ENCODE peak calls at places on chromosomes 7 and 10, in four cellular contexts. One of them, this sample, is unnamed.

GRCh38 chr7:4103352-4104091 is 578.6 kb upstream of the FOXK1 start:
- DNase-seq in sigmoid colon: no peak
- DNase-seq in A549: peak; percentile 59
- DNase-seq in mammary epithelial cell: peak; percentile 43
- DNase-seq in this sample: no peak

GRCh38 chr10:10911471-10911921 is 106.2 kb upstream of the CELF2 start:
- DNase-seq in sigmoid colon: peak; percentile 93
- DNase-seq in mammary epithelial cell: peak; percentile 77
- DNase-seq in A549: no peak
- DNase-seq in this sample: peak; percentile 76

GRCh38 chr10:78450807-78451485 is 417.3 kb downstream of the RPS24 start:
- DNase-seq in mammary epithelial cell: no peak
- DNase-seq in A549: no peak
- DNase-seq in sigmoid colon: no peak
- DNase-seq in this sample: no peak

GRCh38 chr7:157004050-157004838 is 6.2 kb downstream of the MNX1 start:
- DNase-seq in A549: no peak
- DNase-seq in mammary epithelial cell: no peak
- DNase-seq in sigmoid colon: no peak
- DNase-seq in this sample: no peak

GRCh38 chr10:79266092-79266491 is 81.2 kb upstream of the PPIF start:
- DNase-seq in sigmoid colon: no peak
- DNase-seq in A549: no peak
- DNase-seq in mammary epithelial cell: peak; percentile 33
- DNase-seq in this sample: no peak

GRCh38 chr7:142711722-142712616 is 37.3 kb upstream of the PRSS1 start:
- DNase-seq in sigmoid colon: no peak
- DNase-seq in A549: peak; percentile 15
- DNase-seq in mammary epithelial cell: peak; percentile 8
- DNase-seq in this sample: no peak

GRCh38 chr7:27992755-27993478 is 187.7 kb downstream of the JAZF1 start:
- DNase-seq in mammary epithelial cell: no peak
- DNase-seq in A549: no peak
- DNase-seq in sigmoid colon: no peak
- DNase-seq in this sample: no peak

GRCh38 chr10:48745662-48746245 is 61.1 kb downstream of the WDFY4 start:
- DNase-seq in mammary epithelial cell: no peak
- DNase-seq in sigmoid colon: no peak
- DNase-seq in A549: no peak
- DNase-seq in this sample: no peak

GRCh38 chr7:68176974-68177373 is 1180.3 kb downstream of the TYW1 start:
- DNase-seq in mammary epithelial cell: peak; percentile 2
- DNase-seq in sigmoid colon: no peak
- DNase-seq in A549: peak; percentile 66
- DNase-seq in this sample: no peak

GRCh38 chr10:33616921-33617320 is 282.5 kb upstream of the NRP1 start:
- DNase-seq in mammary epithelial cell: no peak
- DNase-seq in A549: no peak
- DNase-seq in sigmoid colon: no peak
- DNase-seq in this sample: no peak

GRCh38 chr10:83373659-83374058 is 765.6 kb upstream of the GHITM start:
- DNase-seq in mammary epithelial cell: peak; percentile 47
- DNase-seq in sigmoid colon: no peak
- DNase-seq in A549: no peak
- DNase-seq in this sample: peak; percentile 6

GRCh38 chr7:44561962-44562621 is 11.6 kb downstream of the DDX56 start:
- DNase-seq in A549: peak; percentile 69
- DNase-seq in mammary epithelial cell: peak; percentile 31
- DNase-seq in sigmoid colon: no peak
- DNase-seq in this sample: no peak

GRCh38 chr7:96303105-96303685 is 18.7 kb downstream of the SLC25A13 start:
- DNase-seq in mammary epithelial cell: peak; percentile 77
- DNase-seq in A549: no peak
- DNase-seq in sigmoid colon: no peak
- DNase-seq in this sample: peak; percentile 95

GRCh38 chr7:44520574-44520973 is 20.6 kb downstream of the NPC1L1 start:
- DNase-seq in sigmoid colon: no peak
- DNase-seq in mammary epithelial cell: no peak
- DNase-seq in A549: no peak
- DNase-seq in this sample: no peak

GRCh38 chr7:30723776-30724175 is 28.2 kb upstream of the INMT start:
- DNase-seq in mammary epithelial cell: no peak
- DNase-seq in A549: no peak
- DNase-seq in sigmoid colon: no peak
- DNase-seq in this sample: no peak

GRCh38 chr7:90618880-90619279 is 22.8 kb downstream of the CDK14 start:
- DNase-seq in sigmoid colon: no peak
- DNase-seq in mammary epithelial cell: no peak
- DNase-seq in A549: no peak
- DNase-seq in this sample: no peak

GRCh38 chr7:143289421-143289820 is 1.3 kb downstream of the CASP2 start:
- DNase-seq in sigmoid colon: no peak
- DNase-seq in A549: no peak
- DNase-seq in mammary epithelial cell: no peak
- DNase-seq in this sample: no peak

GRCh38 chr7:24979470-24979862 is 512 bp downstream of the OSBPL3 start:
- DNase-seq in sigmoid colon: peak; percentile 75
- DNase-seq in mammary epithelial cell: peak; percentile 80
- DNase-seq in A549: peak; percentile 63
- DNase-seq in this sample: no peak

GRCh38 chr10:53598914-53599313 is 826.3 kb upstream of the MBL2 start:
- DNase-seq in A549: no peak
- DNase-seq in mammary epithelial cell: peak; percentile 92
- DNase-seq in sigmoid colon: no peak
- DNase-seq in this sample: peak; percentile 63

GRCh38 chr10:29980084-29980483 is 79.3 kb downstream of the JCAD start:
- DNase-seq in sigmoid colon: no peak
- DNase-seq in mammary epithelial cell: peak; percentile 37
- DNase-seq in A549: no peak
- DNase-seq in this sample: peak; percentile 16

GRCh38 chr10:14032406-14032998 is 298.2 kb downstream of the FRMD4A start:
- DNase-seq in mammary epithelial cell: no peak
- DNase-seq in A549: no peak
- DNase-seq in sigmoid colon: no peak
- DNase-seq in this sample: no peak

GRCh38 chr7:79452032-79452494 is 1.4 kb downstream of the MAGI2 start:
- DNase-seq in A549: peak; percentile 90
- DNase-seq in mammary epithelial cell: peak; percentile 48
- DNase-seq in sigmoid colon: peak; percentile 95
- DNase-seq in this sample: no peak

GRCh38 chr7:88686468-88687229 is 72.9 kb upstream of the ZNF804B start:
- DNase-seq in A549: no peak
- DNase-seq in mammary epithelial cell: no peak
- DNase-seq in sigmoid colon: no peak
- DNase-seq in this sample: no peak

GRCh38 chr7:127678947-127679346 is 27.0 kb downstream of the SND1 start:
- DNase-seq in mammary epithelial cell: no peak
- DNase-seq in A549: no peak
- DNase-seq in sigmoid colon: no peak
- DNase-seq in this sample: no peak

GRCh38 chr10:70169011-70169410 is 1.3 kb downstream of the SAR1A start:
- DNase-seq in sigmoid colon: no peak
- DNase-seq in A549: no peak
- DNase-seq in mammary epithelial cell: no peak
- DNase-seq in this sample: no peak

GRCh38 chr7:121544726-121545125 is 148.6 kb upstream of the FAM3C start:
- DNase-seq in mammary epithelial cell: peak; percentile 98
- DNase-seq in A549: peak; percentile 34
- DNase-seq in sigmoid colon: no peak
- DNase-seq in this sample: peak; percentile 99

GRCh38 chr7:107359520-107360316 is 110.1 kb upstream of the GPR22 start:
- DNase-seq in mammary epithelial cell: no peak
- DNase-seq in A549: no peak
- DNase-seq in sigmoid colon: no peak
- DNase-seq in this sample: no peak

GRCh38 chr10:21693418-21693817 is 159.4 kb downstream of the MLLT10 start:
- DNase-seq in mammary epithelial cell: no peak
- DNase-seq in A549: no peak
- DNase-seq in sigmoid colon: no peak
- DNase-seq in this sample: no peak

GRCh38 chr7:128318696-128319095 is 25.0 kb downstream of the RBM28 start:
- DNase-seq in A549: no peak
- DNase-seq in sigmoid colon: no peak
- DNase-seq in mammary epithelial cell: no peak
- DNase-seq in this sample: no peak

GRCh38 chr10:131979821-131980270 is 1.9 kb downstream of the BNIP3 start:
- DNase-seq in sigmoid colon: peak; percentile 73
- DNase-seq in mammary epithelial cell: no peak
- DNase-seq in A549: no peak
- DNase-seq in this sample: no peak

GRCh38 chr7:26305869-26306665 is 14.4 kb downstream of the SNX10 start:
- DNase-seq in sigmoid colon: no peak
- DNase-seq in A549: no peak
- DNase-seq in mammary epithelial cell: no peak
- DNase-seq in this sample: no peak

GRCh38 chr10:101939718-101940117 is 96.1 kb upstream of the KCNIP2 start:
- DNase-seq in A549: no peak
- DNase-seq in mammary epithelial cell: no peak
- DNase-seq in sigmoid colon: no peak
- DNase-seq in this sample: no peak
- H3K27ac ChIP-seq in A549: peak overlapping the region; percentile 84
- H3K27ac ChIP-seq in mammary epithelial cell: no peak overlapping the region
- H3K27ac ChIP-seq in sigmoid colon: peak overlapping the region; percentile 61
- H3K27ac ChIP-seq in this sample: peak overlapping the region; percentile 93

DNA sequence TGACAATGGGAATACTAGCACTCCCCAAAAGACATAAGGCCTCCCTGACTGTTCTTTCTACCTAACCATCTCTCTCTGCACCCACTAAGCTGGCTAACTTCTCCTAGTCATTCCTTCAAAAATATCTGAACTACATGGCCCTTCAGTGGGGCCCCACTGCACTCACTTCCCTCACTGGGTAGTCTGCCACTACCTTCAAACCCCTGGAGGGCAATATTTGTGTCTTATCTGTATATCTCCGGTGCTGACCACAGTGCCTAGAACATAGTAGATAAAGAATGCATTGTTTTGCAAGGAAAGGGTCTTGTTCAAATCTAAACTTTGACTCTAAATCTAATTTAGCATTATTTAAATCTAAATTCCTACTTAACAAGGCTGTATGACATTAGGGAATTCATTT is 44.3 kb downstream of the CACUL1 start:
- DNase-seq in sigmoid colon: no peak
- DNase-seq in mammary epithelial cell: no peak
- DNase-seq in A549: no peak
- DNase-seq in this sample: no peak
- H3K27ac ChIP-seq in sigmoid colon: no peak overlapping the region
- H3K27ac ChIP-seq in mammary epithelial cell: no peak overlapping the region
- H3K27ac ChIP-seq in A549: no peak overlapping the region
- H3K27ac ChIP-seq in this sample: no peak overlapping the region

GRCh38 chr7:39375874-39376190 is 190.4 kb upstream of the YAE1 start:
- DNase-seq in A549: no peak
- DNase-seq in sigmoid colon: no peak
- DNase-seq in mammary epithelial cell: no peak
- DNase-seq in this sample: no peak

GRCh38 chr7:39372383-39372782 is 193.8 kb upstream of the YAE1 start:
- DNase-seq in sigmoid colon: no peak
- DNase-seq in A549: no peak
- DNase-seq in mammary epithelial cell: no peak
- DNase-seq in this sample: no peak

GRCh38 chr7:39379416-39379815 is 186.8 kb upstream of the YAE1 start:
- DNase-seq in A549: no peak
- DNase-seq in sigmoid colon: no peak
- DNase-seq in mammary epithelial cell: no peak
- DNase-seq in this sample: no peak

DNA sequence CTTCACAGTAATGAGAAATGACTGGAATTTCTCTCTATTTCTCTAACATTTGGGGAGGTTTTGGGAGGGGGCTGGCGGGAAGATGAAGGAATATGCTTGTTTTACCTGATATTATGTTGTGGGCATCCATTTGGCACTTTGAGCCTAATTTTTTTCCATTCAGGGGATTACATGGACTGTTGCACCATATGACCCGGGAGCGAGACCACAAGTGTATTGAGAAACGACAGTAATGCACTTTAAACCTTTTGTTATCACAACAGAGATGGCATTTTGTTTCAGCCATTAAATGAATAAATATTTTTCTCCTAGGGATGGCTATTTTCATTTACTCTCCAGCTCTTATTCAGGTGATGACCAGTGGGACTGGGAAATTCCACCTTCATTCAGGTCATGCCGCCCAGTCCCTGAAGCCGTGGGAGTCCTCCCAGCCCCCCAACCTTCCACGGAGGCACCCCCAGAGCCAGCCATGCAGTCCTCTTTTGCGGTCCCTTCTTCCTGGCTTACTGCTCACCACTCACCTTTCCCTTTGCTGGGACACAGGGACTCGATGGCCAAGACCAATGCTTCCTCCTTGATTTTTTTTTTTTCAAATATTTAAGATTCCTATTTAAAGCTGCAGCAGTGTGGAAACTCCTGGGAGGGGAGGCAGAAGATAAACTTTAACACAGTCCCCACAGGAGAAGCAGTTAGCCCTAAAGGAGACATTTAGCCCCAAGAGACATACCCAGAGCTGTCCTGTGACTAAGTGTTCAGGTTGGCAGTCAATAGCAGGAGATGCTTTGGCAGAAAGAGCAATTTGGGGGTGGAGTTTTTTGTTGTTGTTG is 190.9 kb upstream of the YAE1 start:
- DNase-seq in A549: no peak
- DNase-seq in mammary epithelial cell: no peak
- DNase-seq in sigmoid colon: no peak
- DNase-seq in this sample: no peak
- H3K27ac ChIP-seq in A549: no peak overlapping the region
- H3K27ac ChIP-seq in mammary epithelial cell: no peak overlapping the region
- H3K27ac ChIP-seq in sigmoid colon: no peak overlapping the region
- H3K27ac ChIP-seq in this sample: no peak overlapping the region

GRCh38 chr7:32145911-32146310 is 75.7 kb upstream of the PDE1C start:
- DNase-seq in mammary epithelial cell: no peak
- DNase-seq in sigmoid colon: no peak
- DNase-seq in A549: no peak
- DNase-seq in this sample: no peak

GRCh38 chr7:32140540-32140939 is 70.3 kb upstream of the PDE1C start:
- DNase-seq in sigmoid colon: no peak
- DNase-seq in A549: no peak
- DNase-seq in mammary epithelial cell: no peak
- DNase-seq in this sample: no peak

GRCh38 chr7:32142649-32143048 is 72.4 kb upstream of the PDE1C start:
- DNase-seq in mammary epithelial cell: peak; percentile 24
- DNase-seq in sigmoid colon: no peak
- DNase-seq in A549: no peak
- DNase-seq in this sample: no peak

GRCh38 chr7:32147909-32148308 is 77.7 kb upstream of the PDE1C start:
- DNase-seq in A549: no peak
- DNase-seq in mammary epithelial cell: no peak
- DNase-seq in sigmoid colon: no peak
- DNase-seq in this sample: no peak

DNA sequence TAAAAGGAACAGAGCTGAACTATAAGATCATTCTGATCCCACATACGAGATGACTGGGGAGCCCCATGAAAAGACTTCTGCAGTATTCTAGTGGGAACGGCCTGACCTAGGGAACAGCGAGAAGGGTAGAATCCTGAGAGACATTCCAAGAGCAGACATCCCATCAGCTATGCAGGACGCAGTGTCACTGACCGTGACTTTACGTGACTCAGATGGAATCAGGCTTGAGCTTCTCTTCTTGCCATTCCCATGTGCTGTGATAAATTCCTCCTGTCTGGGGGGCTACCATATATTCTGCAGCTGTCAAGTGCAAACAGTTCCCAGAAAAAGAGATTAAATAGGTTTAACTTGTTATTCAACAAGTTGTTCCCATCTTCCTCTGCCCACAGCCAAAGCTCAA is 73.1 kb upstream of the PDE1C start:
- DNase-seq in sigmoid colon: no peak
- DNase-seq in A549: no peak
- DNase-seq in mammary epithelial cell: no peak
- DNase-seq in this sample: no peak
- H3K27ac ChIP-seq in sigmoid colon: no peak overlapping the region
- H3K27ac ChIP-seq in A549: no peak overlapping the region
- H3K27ac ChIP-seq in mammary epithelial cell: no peak overlapping the region
- H3K27ac ChIP-seq in this sample: no peak overlapping the region